ENCODE peak calls at places on chromosomes 1 and 21, in six cellular contexts. S is AG04449, I is psoas muscle, J is fibroblast of lung, Y is lower leg skin, C is GM13977. Z is an unnamed sample.

GRCh38 chr21:44366586-44367211 is 13.3 kb downstream of the TRPM2 start:
- DNase-seq in S (no peak), J (no peak), C (no peak), Y (no peak), I (no peak), Z (no peak)

GRCh38 chr1:246794261-246795093 is 70.3 kb downstream of the SCCPDH start:
- DNase-seq in J (peak; percentile 6), S (no peak), C (no peak), Y (no peak), I (no peak), Z (no peak)

GRCh38 chr1:11483581-11484320 is 4.8 kb downstream of the DISP3 start:
- DNase-seq in Y (no peak), J (no peak), I (no peak), C (no peak), S (no peak), Z (no peak)

GRCh38 chr1:203265541-203265940 is 36.1 kb upstream of the CHIT1 start:
- DNase-seq in Y (no peak), C (no peak), I (no peak), J (no peak), S (no peak), Z (no peak)

GRCh38 chr1:107451735-107452134 is 310.9 kb downstream of the NTNG1 start:
- DNase-seq in I (no peak), Y (no peak), C (no peak), J (no peak), S (no peak), Z (no peak)

GRCh38 chr1:41371630-41372599 is 10.7 kb downstream of the FOXO6 start:
- DNase-seq in C (no peak), Y (no peak), I (peak; percentile 78), S (no peak), J (no peak), Z (no peak)

GRCh38 chr1:54792686-54793282 is 8.3 kb downstream of the TTC22 start:
- DNase-seq in C (no peak), Y (no peak), J (no peak), I (peak; percentile 27), S (no peak), Z (no peak)

GRCh38 chr1:176110203-176110602 is 96.9 kb downstream of the COP1 start:
- DNase-seq in I (no peak), S (peak; percentile 52), Y (no peak), J (peak; percentile 58), C (no peak), Z (no peak)

GRCh38 chr21:23968722-23969647 is 1638.3 kb downstream of the MRPL39 start:
- DNase-seq in I (no peak), Y (peak; percentile 28), C (peak; percentile 35), J (peak; percentile 12), S (no peak), Z (peak; percentile 42)

GRCh38 chr1:242187816-242188215 is 188.9 kb upstream of the MAP1LC3C start:
- DNase-seq in J (no peak), I (no peak), Y (no peak), S (no peak), C (no peak), Z (no peak)

GRCh38 chr1:12539320-12539704 is 78.7 kb downstream of the DHRS3 start:
- DNase-seq in Y (no peak), J (no peak), S (no peak), I (peak; percentile 32), C (no peak), Z (no peak)

GRCh38 chr1:16206547-16207317 is 5.7 kb downstream of the ARHGEF19 start:
- DNase-seq in J (peak; percentile 98), I (peak; percentile 98), S (peak; percentile 89), Y (peak; percentile 97), C (peak; percentile 91), Z (peak; percentile 92)

GRCh38 chr1:181152892-181153633 is 64.6 kb downstream of the IER5 start:
- DNase-seq in Y (peak; percentile 64), J (peak; percentile 96), S (peak; percentile 34), I (peak; percentile 95), C (peak; percentile 58), Z (peak; percentile 65)

GRCh38 chr21:43585924-43586411 is 73.3 kb downstream of the HSF2BP start:
- DNase-seq in C (no peak), J (peak; percentile 100), Y (peak; percentile 89), S (peak; percentile 98), I (no peak), Z (no peak)

GRCh38 chr1:78703806-78704205 is 54.2 kb downstream of the IFI44 start:
- DNase-seq in I (no peak), J (no peak), Y (no peak), C (no peak), S (no peak), Z (no peak)

GRCh38 chr1:22114083-22115012 is 28.5 kb downstream of the WNT4 start:
- DNase-seq in I (no peak), J (peak; percentile 88), S (no peak), C (no peak), Y (no peak), Z (no peak)

GRCh38 chr1:243325305-243325890 is 69.6 kb downstream of the SDCCAG8 start:
- DNase-seq in I (no peak), S (peak; percentile 49), Y (no peak), C (peak; percentile 35), J (peak; percentile 52), Z (peak; percentile 32)

GRCh38 chr1:159122005-159122621 is 45.5 kb upstream of the AIM2 start:
- DNase-seq in I (no peak), Y (no peak), C (peak; percentile 45), J (peak; percentile 74), S (no peak), Z (peak; percentile 43)

GRCh38 chr1:186643600-186643999 is 36.6 kb downstream of the PTGS2 start:
- DNase-seq in J (peak; percentile 35), S (no peak), Y (no peak), I (no peak), C (no peak), Z (no peak)

GRCh38 chr1:203289281-203289981 is 15.9 kb upstream of the BTG2 start:
- DNase-seq in I (no peak), J (no peak), Y (no peak), C (peak; percentile 88), S (no peak), Z (peak; percentile 83)

GRCh38 chr1:22282281-22282970 is 139.5 kb upstream of the WNT4 start:
- DNase-seq in I (no peak), C (no peak), J (no peak), Y (no peak), S (no peak), Z (no peak)

GRCh38 chr1:25467616-25468015 is 36.9 kb downstream of the MACO1 start:
- DNase-seq in Y (no peak), C (no peak), S (no peak), I (no peak), J (no peak), Z (no peak)

GRCh38 chr21:45241357-45241756 is 46.3 kb downstream of the POFUT2 start:
- DNase-seq in I (no peak), J (no peak), C (no peak), S (no peak), Y (peak; percentile 4), Z (no peak)

GRCh38 chr21:35207322-35207721 is 158.2 kb upstream of the RUNX1 start:
- DNase-seq in Y (no peak), S (no peak), C (no peak), I (peak; percentile 46), J (no peak), Z (no peak)

GRCh38 chr21:35206141-35207125 is 157.3 kb upstream of the RUNX1 start:
- DNase-seq in S (no peak), J (peak; percentile 42), C (peak; percentile 28), Y (no peak), I (peak; percentile 49), Z (peak; percentile 37)

GRCh38 chr21:35204125-35204524 is 155.0 kb upstream of the RUNX1 start:
- DNase-seq in Y (no peak), I (no peak), C (no peak), S (no peak), J (peak; percentile 81), Z (no peak)

GRCh38 chr21:35203093-35204021 is 154.3 kb upstream of the RUNX1 start:
- DNase-seq in I (peak; percentile 75), S (no peak), Y (no peak), J (peak; percentile 93), C (no peak), Z (no peak)

DNA sequence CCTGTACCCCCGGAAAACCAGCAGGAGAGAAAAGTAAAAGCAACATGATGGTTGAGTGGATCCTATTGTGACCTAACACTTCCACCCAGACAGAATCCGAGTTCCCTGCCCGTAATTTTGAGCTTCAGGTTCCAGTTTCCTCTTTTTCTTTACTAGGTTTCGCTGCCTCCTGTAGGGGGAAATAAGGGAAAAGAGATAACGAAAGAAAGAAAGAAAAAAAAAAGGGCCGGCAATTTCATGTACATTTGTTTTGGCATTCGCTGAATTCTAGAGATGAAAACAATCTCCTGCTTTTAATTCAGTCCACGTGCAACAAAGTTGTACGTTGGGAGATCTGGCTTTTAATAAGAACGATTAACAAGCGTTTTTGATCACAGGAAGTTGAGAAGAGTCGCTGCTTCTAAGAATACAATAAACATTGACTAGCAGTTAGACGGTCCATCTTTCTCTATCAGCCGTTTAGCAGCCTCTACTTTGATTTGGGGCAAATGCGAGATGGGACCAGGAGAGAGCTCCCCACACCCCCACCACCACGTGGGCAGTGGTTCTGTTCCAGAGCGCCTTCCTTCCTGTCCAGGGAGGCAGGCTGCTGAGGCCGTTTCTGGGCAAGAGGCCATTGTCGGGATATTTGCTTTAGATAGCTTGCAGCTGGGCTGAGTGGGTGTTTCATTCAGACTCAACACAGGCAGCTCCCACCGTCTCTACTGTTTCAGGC is 155.9 kb upstream of the RUNX1 start:
- DNase-seq in C (no peak), Y (peak; percentile 19), I (peak; percentile 70), J (peak; percentile 97), S (peak; percentile 56), Z (peak; percentile 24)
- TF ChIP-seq CTCF in C (no peak), Y (no peak), I (no peak), J (no peak), S (no peak), Z (no peak)

DNA sequence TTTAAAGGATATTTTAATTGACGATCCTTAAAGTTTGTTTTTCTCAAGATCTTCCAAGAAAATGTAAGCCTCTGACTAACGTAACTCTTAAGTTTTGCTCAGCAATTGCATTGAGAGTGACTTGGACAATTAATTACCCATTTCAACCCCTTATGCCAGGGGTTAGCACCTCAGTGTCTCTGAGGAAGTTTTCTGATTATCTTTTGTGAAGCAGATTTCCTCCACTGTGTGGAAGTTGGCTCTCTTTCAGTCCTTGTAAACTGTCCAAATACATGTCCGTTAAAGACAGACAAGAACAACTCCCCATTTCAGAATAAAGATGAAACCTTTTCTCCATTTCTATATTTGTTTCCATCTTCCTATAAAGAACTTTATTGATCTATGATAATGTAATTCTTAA is 296.4 kb upstream of the FMN2 start:
- DNase-seq in J (no peak), S (no peak), I (no peak), C (no peak), Y (no peak), Z (no peak)
- TF ChIP-seq CTCF in J (no peak), S (no peak), I (no peak), C (no peak), Y (no peak), Z (no peak)

DNA sequence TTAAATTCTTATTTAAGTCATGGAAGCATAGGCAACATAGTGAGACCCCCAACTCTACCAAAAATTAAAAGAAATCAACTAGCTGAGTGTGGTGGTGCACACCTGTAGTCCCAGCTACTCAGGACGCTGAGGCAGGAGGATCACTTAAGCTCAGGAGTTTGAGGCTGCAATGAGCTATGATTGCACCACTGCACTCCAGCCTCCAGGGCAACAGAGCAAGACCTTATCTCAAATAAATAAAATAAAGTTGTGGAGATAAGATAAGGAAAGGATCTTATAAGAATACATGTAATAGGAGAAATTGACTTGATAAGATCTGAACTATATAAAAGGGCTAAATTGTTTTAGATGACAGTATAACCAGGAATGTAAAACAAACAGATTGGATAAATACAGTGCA is 2.3 kb upstream of the BATF3 start:
- DNase-seq in I (no peak), J (no peak), Y (no peak), S (no peak), C (no peak), Z (no peak)
- TF ChIP-seq CTCF in I (no peak), J (no peak), Y (no peak), S (no peak), C (no peak), Z (no peak)

GRCh38 chr1:85707990-85708825 is at the start of gene ZNHIT6:
- DNase-seq in Y (peak; percentile 90), J (peak; percentile 98), S (peak; percentile 86), C (peak; percentile 77), I (peak; percentile 95), Z (peak; percentile 81)
- TF ChIP-seq CTCF in Y (no peak), J (peak; percentile 50), S (peak; percentile 29), C (peak; percentile 3), I (peak; percentile 37), Z (no peak)